ENCODE peak calls at places on chromosomes 12 and 14, in seven cellular contexts. M is CD8-positive, alpha-beta memory T cell; H is testis; W is CD8-positive, alpha-beta T cell; S is neural progenitor cell; Z is tibial nerve; T is trophoblast cell. K is an unnamed sample. For H3K27me3, the result is how much of the 10 kb centered on the place peaks cover.

GRCh38 chr12:97306121-97306520 is 156.5 kb upstream of the RMST start:
- DNase-seq in T (no peak), Z (no peak), W (no peak), S (no peak), M (no peak), H (no peak), K (no peak)

GRCh38 chr12:30878034-30878433 is 48.5 kb upstream of the TSPAN11 start:
- DNase-seq in M (no peak), Z (no peak), S (no peak), H (no peak), T (no peak), W (no peak), K (no peak)

GRCh38 chr14:71117839-71118743 is 210.8 kb downstream of the PCNX1 start:
- DNase-seq in M (no peak), S (no peak), W (no peak), T (peak), Z (no peak), H (no peak), K (no peak)

GRCh38 chr14:71235865-71236264 is 328.6 kb downstream of the PCNX1 start:
- DNase-seq in H (peak), S (peak), W (no peak), T (peak), Z (peak), M (no peak), K (no peak)

GRCh38 chr14:96096639-96097610 is 57.8 kb downstream of the C14orf132 start:
- DNase-seq in W (no peak), H (no peak), M (no peak), S (no peak), T (no peak), Z (no peak), K (no peak)

GRCh38 chr12:45050751-45051489 is at the start of gene DBX2:
- DNase-seq in T (no peak), W (no peak), M (no peak), H (peak), S (peak), Z (no peak), K (no peak)

GRCh38 chr14:50985124-50985815 is 41.0 kb upstream of the PYGL start:
- DNase-seq in S (no peak), Z (no peak), M (no peak), H (no peak), T (no peak), W (no peak), K (no peak)

GRCh38 chr14:92502541-92503286 is 10.9 kb upstream of the RIN3 start:
- DNase-seq in S (no peak), W (no peak), H (no peak), T (no peak), Z (no peak), M (no peak), K (no peak)

GRCh38 chr12:106508966-106509365 is 73.8 kb upstream of the RFX4 start:
- DNase-seq in M (no peak), T (peak), W (no peak), S (no peak), Z (no peak), H (no peak), K (no peak)

GRCh38 chr12:51683763-51684357 is 92.8 kb downstream of the SCN8A start:
- DNase-seq in S (no peak), M (no peak), H (no peak), Z (no peak), W (no peak), T (no peak), K (no peak)

GRCh38 chr12:40446385-40446784 is 221.6 kb downstream of the LRRK2 start:
- DNase-seq in S (peak), H (no peak), W (no peak), Z (no peak), T (peak), M (no peak), K (no peak)

GRCh38 chr12:111585619-111586135 is 13.4 kb downstream of the ATXN2 start:
- DNase-seq in S (no peak), H (no peak), T (no peak), W (no peak), Z (no peak), M (no peak), K (no peak)

GRCh38 chr14:91501951-91502930 is 7.9 kb downstream of the PPP4R3A start:
- DNase-seq in Z (no peak), W (no peak), H (no peak), S (no peak), T (peak), M (no peak), K (no peak)

GRCh38 chr12:132827763-132828703 is 636 bp downstream of the GOLGA3 start:
- DNase-seq in S (no peak), H (peak), T (peak), Z (no peak), W (peak), M (no peak), K (no peak)

GRCh38 chr12:52323416-52324067 is 2.3 kb upstream of the KRT83 start:
- DNase-seq in W (no peak), S (peak), Z (no peak), T (no peak), H (no peak), M (no peak), K (no peak)

GRCh38 chr14:84017533-84017932 is 1512.4 kb upstream of the FLRT2 start:
- DNase-seq in Z (no peak), M (no peak), W (no peak), H (no peak), S (no peak), T (no peak), K (no peak)

GRCh38 chr14:71582705-71583104 is 349.5 kb upstream of the RGS6 start:
- DNase-seq in W (no peak), T (no peak), S (no peak), H (no peak), M (no peak), Z (no peak), K (no peak)

GRCh38 chr14:71626281-71626835 is 305.9 kb upstream of the RGS6 start:
- DNase-seq in T (no peak), H (no peak), M (no peak), W (no peak), Z (no peak), S (no peak), K (no peak)

GRCh38 chr12:22312336-22312735 is 22.2 kb downstream of the ST8SIA1 start:
- DNase-seq in Z (peak), M (no peak), T (peak), S (peak), H (peak), W (no peak), K (no peak)

GRCh38 chr14:54524410-54524809 is 14.7 kb downstream of the CGRRF1 start:
- DNase-seq in S (no peak), Z (no peak), W (no peak), H (no peak), T (no peak), M (no peak), K (no peak)
- H3K27me3 ChIP-seq in S (under half), Z (under half), W (under half), H (under half), T (under half), M (under half), K (under half)

DNA sequence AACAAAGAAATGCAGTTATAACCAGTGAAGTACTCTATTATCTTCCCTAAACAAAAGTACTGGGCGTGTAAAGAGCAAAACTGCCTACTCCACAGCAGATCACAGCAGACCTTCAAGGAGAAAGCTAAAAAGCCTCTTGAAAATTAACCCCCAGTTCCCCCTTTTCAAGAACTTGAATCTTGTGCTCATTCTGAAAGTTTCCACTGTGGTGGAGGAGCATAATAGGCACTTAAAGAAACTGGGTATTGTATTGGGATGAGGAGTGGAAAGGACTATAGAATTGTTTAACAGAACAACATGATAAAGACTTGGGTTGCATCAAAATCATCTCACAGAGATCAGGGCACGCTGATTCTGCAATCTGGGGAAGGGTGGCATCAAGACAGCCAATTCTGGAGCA is 51.1 kb downstream of the SLC25A47 start:
- DNase-seq in H (no peak), T (no peak), M (no peak), S (no peak), Z (no peak), W (no peak), K (no peak)
- H3K27ac ChIP-seq in H (no peak), T (no peak), M (peak), S (no peak), Z (peak), W (no peak), K (no peak)

GRCh38 chr12:114400395-114400794 is 5.5 kb downstream of the TBX5 start:
- DNase-seq in S (peak), Z (no peak), T (no peak), M (no peak), H (no peak), W (no peak), K (no peak)

GRCh38 chr12:114397978-114398881 is 7.7 kb downstream of the TBX5 start:
- DNase-seq in H (no peak), W (no peak), S (peak), M (no peak), T (no peak), Z (no peak), K (no peak)

GRCh38 chr12:114401346-114402320 is 4.3 kb downstream of the TBX5 start:
- DNase-seq in T (no peak), Z (no peak), W (no peak), S (no peak), H (no peak), M (no peak), K (no peak)

GRCh38 chr12:114400925-114401324 is 5.0 kb downstream of the TBX5 start:
- DNase-seq in Z (peak), T (no peak), W (no peak), S (peak), M (no peak), H (no peak), K (no peak)

DNA sequence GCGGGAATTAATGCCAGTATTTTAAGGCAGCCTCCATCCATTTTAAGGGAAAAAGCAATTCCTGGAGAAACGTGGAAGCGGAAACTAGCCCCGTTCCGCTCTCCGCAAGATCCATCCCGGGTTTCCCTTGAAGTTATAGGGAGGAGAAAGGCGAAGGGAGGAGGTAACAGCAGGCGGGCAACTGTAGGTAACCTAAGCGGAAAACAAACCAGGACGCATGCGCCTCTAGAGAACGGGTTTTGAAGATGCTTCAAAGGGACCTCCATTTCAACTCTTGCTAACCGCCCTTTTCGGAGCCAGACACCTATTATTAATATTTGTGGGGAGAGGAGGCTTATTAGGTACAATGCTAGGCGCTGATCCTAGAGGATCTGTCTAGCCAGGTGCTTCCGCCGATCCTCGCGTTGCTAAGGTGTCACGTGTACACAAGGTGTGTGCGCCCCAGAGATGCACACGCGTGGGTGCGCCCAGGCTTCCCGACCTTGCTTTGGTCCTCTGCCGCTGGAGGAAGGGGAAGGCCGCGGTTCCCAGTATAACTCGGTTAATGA is 6.2 kb downstream of the TBX5 start:
- DNase-seq in T (no peak), S (peak), M (no peak), W (no peak), Z (no peak), H (no peak), K (peak)
- H3K27me3 ChIP-seq in T (half or more), S (half or more), M (under half), W (under half), Z (half or more), H (under half), K (half or more)

GRCh38 chr12:2154050-2154449 is 101.3 kb downstream of the CACNA1C start:
- DNase-seq in Z (no peak), H (no peak), M (no peak), S (peak), T (no peak), W (no peak), K (no peak)
- H3K27ac ChIP-seq in Z (no peak), H (no peak), M (no peak), S (no peak), T (no peak), W (no peak), K (no peak)

GRCh38 chr12:53996188-53996885 is 3.6 kb upstream of the HOXC9 start:
- DNase-seq in H (no peak), M (no peak), W (no peak), S (no peak), Z (no peak), T (no peak), K (no peak)
- H3K27me3 ChIP-seq in H (under half), M (half or more), W (half or more), S (half or more), Z (half or more), T (half or more), K (half or more)

GRCh38 chr14:68507544-68508081 is 285.3 kb downstream of the ZFP36L1 start:
- DNase-seq in W (peak), Z (no peak), T (no peak), S (no peak), H (no peak), M (peak), K (no peak)

GRCh38 chr14:68509188-68509953 is 283.5 kb downstream of the ZFP36L1 start:
- DNase-seq in W (no peak), Z (no peak), S (no peak), H (no peak), T (no peak), M (no peak), K (no peak)

GRCh38 chr14:68506645-68507405 is 286.0 kb downstream of the ZFP36L1 start:
- DNase-seq in M (peak), W (peak), S (no peak), Z (no peak), H (no peak), T (no peak), K (no peak)

GRCh38 chr14:68510201-68510600 is 282.7 kb downstream of the ZFP36L1 start:
- DNase-seq in W (no peak), H (peak), M (no peak), S (no peak), Z (peak), T (no peak), K (no peak)

GRCh38 chr14:68508581-68508980 is 284.3 kb downstream of the ZFP36L1 start:
- DNase-seq in H (no peak), S (no peak), M (no peak), T (no peak), Z (no peak), W (no peak), K (no peak)
- H3K27ac ChIP-seq in H (no peak), S (no peak), M (no peak), T (no peak), Z (no peak), W (no peak), K (no peak)

GRCh38 chr12:1845010-1845409 is 24.6 kb downstream of the LRTM2 start:
- DNase-seq in T (no peak), H (no peak), M (no peak), W (no peak), Z (no peak), S (no peak), K (no peak)

GRCh38 chr12:1845427-1845826 is 25.1 kb downstream of the LRTM2 start:
- DNase-seq in M (no peak), W (no peak), T (no peak), H (no peak), S (no peak), Z (no peak), K (no peak)

GRCh38 chr12:1847411-1847810 is 27.0 kb downstream of the LRTM2 start:
- DNase-seq in W (no peak), S (no peak), H (no peak), M (no peak), T (no peak), Z (no peak), K (no peak)

GRCh38 chr12:1846421-1847405 is 26.3 kb downstream of the LRTM2 start:
- DNase-seq in H (no peak), M (no peak), T (no peak), Z (no peak), W (no peak), S (no peak), K (no peak)

DNA sequence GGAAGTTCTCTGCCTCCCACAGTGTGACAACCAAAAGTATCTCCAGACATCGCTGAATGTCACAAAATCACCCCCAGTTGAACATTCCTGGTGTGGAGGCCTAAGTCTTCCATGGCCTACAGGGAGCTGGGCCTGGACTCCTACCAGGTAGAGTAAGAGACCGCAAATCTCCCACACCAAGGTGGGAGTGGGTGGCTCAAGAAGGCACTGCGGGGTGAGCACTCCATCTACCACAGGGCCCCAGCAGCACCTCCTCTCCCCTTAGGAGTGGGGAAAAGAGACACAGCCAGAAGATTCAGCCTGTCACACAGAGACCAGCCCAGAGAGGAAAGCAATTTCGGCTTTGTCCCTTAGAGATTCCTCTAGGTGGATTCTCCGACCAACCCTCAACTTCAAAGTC is 25.5 kb downstream of the LRTM2 start:
- DNase-seq in H (no peak), W (no peak), T (no peak), Z (no peak), S (no peak), M (no peak), K (no peak)
- H3K27me3 ChIP-seq in H (under half), W (under half), T (under half), Z (under half), S (under half), M (under half), K (under half)

DNA sequence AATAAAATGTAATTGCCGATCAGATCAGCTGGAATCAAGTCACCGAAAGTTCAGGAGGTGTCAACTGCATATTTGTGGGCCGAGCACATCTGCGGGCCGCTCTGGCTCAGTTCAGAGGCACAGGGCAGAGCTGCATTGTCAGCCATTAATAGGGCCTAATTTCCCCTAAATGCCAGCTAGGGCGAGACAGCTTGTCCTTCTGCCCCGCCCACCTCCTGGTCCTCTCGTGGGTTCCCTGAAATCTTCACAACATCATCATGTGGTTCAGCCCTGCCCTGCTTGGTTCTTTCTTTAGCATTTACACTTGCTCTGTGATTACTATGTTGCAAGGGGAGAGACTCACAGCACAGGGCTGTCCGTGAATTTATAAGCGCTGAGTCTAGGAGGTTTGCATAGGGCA is 148.9 kb downstream of the CHST11 start:
- DNase-seq in S (no peak), M (no peak), T (peak), H (peak), Z (peak), W (no peak), K (no peak)
- H3K27ac ChIP-seq in S (no peak), M (no peak), T (no peak), H (peak), Z (peak), W (no peak), K (no peak)

GRCh38 chr14:73243748-73244147 is 6.4 kb downstream of the PAPLN start:
- DNase-seq in M (no peak), S (no peak), T (no peak), H (no peak), W (no peak), Z (no peak), K (no peak)
- H3K27me3 ChIP-seq in M (under half), S (under half), T (under half), H (under half), W (under half), Z (under half), K (under half)